ENCODE peak calls at places on chromosomes 1 and 21, in seven cellular contexts. B, T, O, S, P, U and D are unnamed samples. For H3K4me1, the result is how much of the 10 kb centered on the place peaks cover.

GRCh38 chr1:181430015-181430657 is 53.2 kb upstream of the CACNA1E start:
- DNase-seq in B (no peak), T (no peak), O (no peak), S (no peak), P (no peak), U (no peak), D (no peak)

GRCh38 chr1:150536836-150537731 is 12.1 kb upstream of the ADAMTSL4 start:
- DNase-seq in B (no peak), T (no peak), O (no peak), S (no peak), P (no peak), U (no peak), D (no peak)

GRCh38 chr1:7535934-7536878 is 234.9 kb upstream of the VAMP3 start:
- DNase-seq in B (no peak), T (no peak), O (no peak), S (no peak), P (peak), U (no peak), D (peak)

GRCh38 chr1:2644171-2644570 is 11.4 kb upstream of the MMEL1 start:
- DNase-seq in B (no peak), T (no peak), O (peak), S (no peak), P (peak), U (peak), D (peak)

GRCh38 chr1:167795810-167796740 is 74.3 kb downstream of the MPZL1 start:
- DNase-seq in B (no peak), T (no peak), O (peak), S (peak), P (no peak), U (no peak), D (peak)

GRCh38 chr1:25157846-25158245 is 74.5 kb downstream of the SYF2 start:
- DNase-seq in B (no peak), T (no peak), O (no peak), S (no peak), P (no peak), U (no peak), D (no peak)

GRCh38 chr21:35172231-35172630 is 123.1 kb upstream of the RUNX1 start:
- DNase-seq in B (no peak), T (no peak), O (no peak), S (no peak), P (no peak), U (no peak), D (no peak)

GRCh38 chr1:98406346-98407088 is 255.0 kb upstream of the SNX7 start:
- DNase-seq in B (no peak), T (no peak), O (no peak), S (no peak), P (no peak), U (no peak), D (no peak)

GRCh38 chr1:172321429-172321828 is 99.1 kb upstream of the C1orf105 start:
- DNase-seq in B (no peak), T (no peak), O (no peak), S (no peak), P (no peak), U (peak), D (no peak)

GRCh38 chr21:45074048-45074817 is at the start of gene ADARB1:
- DNase-seq in B (no peak), T (peak), O (peak), S (no peak), P (peak), U (no peak), D (peak)

GRCh38 chr1:56535362-56535761 is 44.0 kb downstream of the PLPP3 start:
- DNase-seq in B (no peak), T (no peak), O (no peak), S (no peak), P (no peak), U (no peak), D (no peak)

GRCh38 chr21:35764586-35764985 is 295.7 kb downstream of the SETD4 start:
- DNase-seq in B (no peak), T (no peak), O (no peak), S (no peak), P (no peak), U (no peak), D (no peak)

GRCh38 chr1:19003371-19004290 is 47.2 kb upstream of the IFFO2 start:
- DNase-seq in B (no peak), T (no peak), O (no peak), S (no peak), P (no peak), U (no peak), D (no peak)

GRCh38 chr21:45016031-45016430 is 58.3 kb upstream of the ADARB1 start:
- DNase-seq in B (peak), T (no peak), O (no peak), S (no peak), P (no peak), U (peak), D (no peak)

GRCh38 chr1:154866995-154867795 is 2.9 kb downstream of the KCNN3 start:
- DNase-seq in B (no peak), T (no peak), O (no peak), S (no peak), P (no peak), U (no peak), D (peak)

GRCh38 chr1:48061162-48062136 is 64.3 kb upstream of the TRABD2B start:
- DNase-seq in B (no peak), T (peak), O (no peak), S (no peak), P (no peak), U (no peak), D (no peak)

GRCh38 chr1:225555821-225556220 is 97.1 kb downstream of the ENAH start:
- DNase-seq in B (no peak), T (no peak), O (no peak), S (no peak), P (no peak), U (no peak), D (no peak)

GRCh38 chr1:30419246-30419720 is 304.1 kb downstream of the MATN1 start:
- DNase-seq in B (peak), T (peak), O (peak), S (peak), P (no peak), U (no peak), D (no peak)

GRCh38 chr1:190679444-190679843 is 201.8 kb upstream of the BRINP3 start:
- DNase-seq in B (no peak), T (no peak), O (no peak), S (no peak), P (no peak), U (no peak), D (no peak)

GRCh38 chr1:113519561-113519960 is 129.2 kb downstream of the MAGI3 start:
- DNase-seq in B (no peak), T (no peak), O (no peak), S (no peak), P (no peak), U (no peak), D (no peak)

GRCh38 chr1:60972841-60973364 is 109.5 kb upstream of the NFIA start:
- DNase-seq in B (no peak), T (no peak), O (no peak), S (no peak), P (no peak), U (no peak), D (no peak)

GRCh38 chr1:999797-1000356 is at the start of gene HES4:
- DNase-seq in B (peak), T (peak), O (peak), S (peak), P (peak), U (peak), D (peak)

GRCh38 chr1:214002060-214002459 is 14.3 kb downstream of the PROX1 start:
- DNase-seq in B (no peak), T (no peak), O (no peak), S (peak), P (no peak), U (no peak), D (no peak)

GRCh38 chr1:36320291-36320758 is 3.1 kb downstream of the EVA1B start:
- DNase-seq in B (no peak), T (no peak), O (no peak), S (no peak), P (no peak), U (no peak), D (no peak)

GRCh38 chr1:36322786-36323635 is 434 bp downstream of the EVA1B start:
- DNase-seq in B (no peak), T (no peak), O (peak), S (no peak), P (peak), U (peak), D (no peak)

GRCh38 chr1:36321119-36321951 is 2.1 kb downstream of the EVA1B start:
- DNase-seq in B (peak), T (no peak), O (peak), S (no peak), P (peak), U (peak), D (peak)

GRCh38 chr1:36322085-36322785 is 1.2 kb downstream of the EVA1B start:
- DNase-seq in B (no peak), T (no peak), O (peak), S (no peak), P (no peak), U (peak), D (no peak)

DNA sequence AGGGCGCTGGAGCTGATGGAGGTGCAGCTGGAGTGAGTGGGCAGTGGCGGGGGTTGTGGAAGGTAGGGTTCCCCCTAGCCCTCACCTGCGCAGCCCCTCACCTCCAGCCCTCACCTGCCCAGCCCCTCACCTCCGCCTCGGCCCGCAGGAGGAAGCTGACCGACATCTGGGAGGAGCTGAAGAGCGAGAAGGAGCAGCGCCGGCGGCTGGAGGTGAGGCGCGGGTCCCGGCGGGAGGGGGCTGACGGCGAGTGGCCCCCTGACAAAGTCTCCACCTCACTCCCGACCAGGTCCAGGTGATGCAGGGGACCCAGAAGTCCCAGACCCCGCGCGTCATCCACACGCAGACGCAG is 2.7 kb downstream of the EVA1B start:
- DNase-seq in B (no peak), T (no peak), O (no peak), S (no peak), P (no peak), U (no peak), D (no peak)
- H3K4me3 ChIP-seq in B (peak), T (peak), O (peak), S (peak), P (peak), U (peak), D (peak)

GRCh38 chr1:58513956-58514355 is 32.6 kb downstream of the OMA1 start:
- DNase-seq in B (no peak), T (no peak), O (no peak), S (no peak), P (no peak), U (no peak), D (no peak)

DNA sequence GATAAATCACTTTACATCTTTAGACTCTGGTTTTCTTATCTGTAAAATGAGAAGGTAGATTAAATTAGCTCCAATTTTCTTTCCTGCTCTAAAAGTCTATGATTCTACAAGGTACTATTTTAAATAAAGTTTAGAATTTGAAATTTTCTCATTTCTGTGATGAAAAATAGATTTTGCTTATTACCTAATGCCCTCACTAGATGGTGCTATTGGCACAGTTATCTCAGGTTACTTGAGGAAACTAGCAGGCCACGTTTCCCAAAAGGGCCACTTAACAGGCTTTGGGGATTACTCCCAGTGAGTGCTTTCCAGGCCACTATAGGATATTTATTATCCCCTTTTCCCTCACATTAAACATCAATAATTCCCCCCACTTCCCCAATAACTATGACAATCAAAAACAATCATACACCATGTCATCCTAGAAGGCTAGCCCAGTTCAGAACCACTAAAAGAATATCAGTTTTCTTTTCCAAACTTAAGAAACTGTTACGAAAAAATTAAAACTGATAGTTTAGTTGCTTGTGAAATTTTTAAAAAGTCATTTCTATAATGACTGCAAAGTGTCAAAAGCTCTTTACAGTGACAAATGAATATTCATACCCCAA is 30.6 kb downstream of the OMA1 start:
- DNase-seq in B (no peak), T (peak), O (peak), S (no peak), P (no peak), U (no peak), D (peak)
- TF ChIP-seq CTCF in B (peak), T (peak), O (peak), S (peak), P (peak), U (peak), D (peak)

DNA sequence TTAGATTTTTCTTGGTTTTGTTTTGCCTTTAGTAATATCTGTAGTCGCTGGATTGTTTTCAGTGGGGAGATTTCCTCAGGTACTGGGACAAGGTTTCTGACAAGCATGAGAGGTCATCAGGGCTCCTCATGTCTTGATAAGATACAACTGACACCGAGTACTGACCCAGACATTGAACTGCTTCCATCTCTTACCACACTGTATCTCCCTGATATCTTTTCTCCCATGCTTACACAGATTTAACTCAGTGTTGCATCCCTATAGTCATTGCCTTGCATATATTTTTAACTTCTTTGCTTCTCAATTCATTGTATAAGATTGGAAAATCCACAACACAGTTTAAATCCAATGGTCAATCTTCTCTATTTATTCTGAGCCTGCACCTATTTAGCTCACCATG is 12.4 kb upstream of the CYB5R1 start:
- DNase-seq in B (no peak), T (no peak), O (no peak), S (no peak), P (no peak), U (no peak), D (no peak)
- H3K4me1 ChIP-seq in B (under half), T (under half), O (under half), S (under half), P (under half), U (under half), D (under half)

GRCh38 chr1:94543003-94543402 is 1.4 kb upstream of the F3 start:
- DNase-seq in B (no peak), T (no peak), O (no peak), S (no peak), P (no peak), U (no peak), D (no peak)
- H3K4me3 ChIP-seq in B (peak), T (peak), O (peak), S (no peak), P (peak), U (peak), D (no peak)